ENCODE peak calls at places on chromosome 17, in seven cellular contexts. A, W, O, B, L, U and V are unnamed samples.
A peak's percentile ranks its signal among the peaks of the same experiment; 100 is the strongest.

GRCh38 chr17:65130829-65131228 is 6.3 kb upstream of the RGS9 start:
- DNase-seq in U (no peak), W (no peak), A (no peak), O (no peak), L (no peak), B (no peak), V (no peak)

GRCh38 chr17:75020331-75021110 is 8.1 kb downstream of the MRPL58 start:
- DNase-seq in B (no peak), W (no peak), A (no peak), L (no peak), O (no peak), U (no peak), V (no peak)

GRCh38 chr17:38560503-38561318 is 45.0 kb downstream of the SRCIN1 start:
- DNase-seq in O (no peak), L (no peak), B (no peak), A (no peak), W (peak; percentile 51), U (no peak), V (no peak)

GRCh38 chr17:4541041-4541327 is 14.2 kb downstream of the MYBBP1A start:
- DNase-seq in O (no peak), B (no peak), W (no peak), L (no peak), U (no peak), A (no peak), V (no peak)

GRCh38 chr17:20087538-20088250 is 78.5 kb downstream of the SPECC1 start:
- DNase-seq in O (no peak), U (no peak), A (no peak), B (no peak), L (no peak), W (no peak), V (no peak)

GRCh38 chr17:38904892-38905291 is 20.5 kb upstream of the LASP1NB start:
- DNase-seq in B (no peak), U (no peak), O (no peak), W (no peak), L (no peak), A (no peak), V (no peak)

GRCh38 chr17:57379237-57380054 is 123.1 kb downstream of the MSI2 start:
- DNase-seq in O (peak; percentile 77), B (no peak), A (no peak), L (no peak), W (peak; percentile 35), U (no peak), V (no peak)

GRCh38 chr17:47983492-47984223 is 12.7 kb downstream of the CDK5RAP3 start:
- DNase-seq in L (no peak), A (no peak), B (no peak), O (no peak), W (peak; percentile 64), U (no peak), V (no peak)

GRCh38 chr17:75011788-75012319 is 616 bp upstream of the MRPL58 start:
- DNase-seq in A (no peak), W (peak; percentile 85), U (no peak), L (peak; percentile 70), O (no peak), B (no peak), V (peak; percentile 68)

GRCh38 chr17:43170140-43170765 is 761 bp upstream of the NBR1 start:
- DNase-seq in W (peak; percentile 95), B (peak; percentile 42), O (peak; percentile 99), U (peak; percentile 72), L (peak; percentile 94), A (peak; percentile 88), V (peak; percentile 91)

GRCh38 chr17:21210411-21211076 is 3.4 kb downstream of the TMEM11 start:
- DNase-seq in B (no peak), U (no peak), O (no peak), A (no peak), L (peak; percentile 40), W (no peak), V (no peak)

GRCh38 chr17:75313941-75314550 is 24.8 kb upstream of the SLC25A19 start:
- DNase-seq in U (no peak), A (no peak), B (no peak), L (peak; percentile 42), W (peak; percentile 16), O (no peak), V (no peak)